ENCODE peak calls at places on chromosome 17, in five cellular contexts. I, Y, G, P and X are unnamed samples. For H3K9me3, the result is how much of the 10 kb centered on the place peaks cover.

GRCh38 chr17:4853195-4853762 is 20.1 kb downstream of the MINK1 start:
- ATAC-seq in I (no peak), Y (no peak), P (no peak), G (no peak), X (no peak)

GRCh38 chr17:39376434-39376833 is 25.0 kb downstream of the FBXL20 start:
- ATAC-seq in I (no peak), P (peak), G (no peak), Y (no peak), X (no peak)

GRCh38 chr17:82687375-82687861 is 11.1 kb downstream of the RAB40B start:
- ATAC-seq in I (no peak), Y (peak), P (no peak), G (no peak), X (no peak)

GRCh38 chr17:82332669-82333278 is 792 bp downstream of the SECTM1 start:
- ATAC-seq in G (peak), Y (peak), P (peak), I (peak), X (peak)

GRCh38 chr17:2222901-2223616 is 80.5 kb downstream of the SMG6 start:
- ATAC-seq in G (peak), I (no peak), Y (no peak), P (no peak), X (peak)

GRCh38 chr17:32940706-32941390 is 12.9 kb downstream of the TMEM98 start:
- ATAC-seq in P (no peak), I (no peak), G (no peak), Y (no peak), X (no peak)

GRCh38 chr17:45440161-45440859 is 7.6 kb upstream of the ARHGAP27 start:
- ATAC-seq in P (peak), Y (peak), I (peak), G (no peak), X (no peak)

GRCh38 chr17:10713336-10713735 is 15.9 kb downstream of the ADPRM start:
- ATAC-seq in G (no peak), P (no peak), Y (no peak), I (no peak), X (no peak)

GRCh38 chr17:79931517-79932309 is 92.5 kb upstream of the CBX4 start:
- ATAC-seq in Y (peak), I (peak), P (no peak), G (no peak), X (no peak)

GRCh38 chr17:75404223-75404738 is 1.2 kb downstream of the GRB2 start:
- ATAC-seq in G (peak), I (peak), Y (peak), P (peak), X (no peak)

GRCh38 chr17:73042809-73043685 is 49.4 kb downstream of the SLC39A11 start:
- ATAC-seq in I (peak), P (no peak), Y (no peak), G (no peak), X (no peak)

GRCh38 chr17:49894761-49895160 is 46.9 kb upstream of the TAC4 start:
- ATAC-seq in G (no peak), Y (no peak), P (no peak), I (no peak), X (no peak)

GRCh38 chr17:28033972-28034714 is 8.3 kb upstream of the NLK start:
- ATAC-seq in G (no peak), I (no peak), Y (peak), P (peak), X (no peak)

GRCh38 chr17:57603978-57604377 is 141.1 kb downstream of the CCDC182 start:
- ATAC-seq in Y (no peak), P (no peak), G (no peak), I (no peak), X (no peak)

GRCh38 chr17:57955183-57955952 is at the start of gene CUEDC1:
- ATAC-seq in G (peak), I (peak), P (peak), Y (peak), X (peak)

GRCh38 chr17:77555110-77555509 is 403.4 kb upstream of the TNRC6C start:
- ATAC-seq in P (no peak), G (no peak), I (no peak), Y (no peak), X (no peak)

GRCh38 chr17:18368948-18369347 is 5.6 kb upstream of the SHMT1 start:
- ATAC-seq in G (no peak), Y (no peak), I (no peak), P (no peak), X (no peak)

GRCh38 chr17:19551148-19551547 is 17.5 kb downstream of the SLC47A1 start:
- ATAC-seq in P (no peak), G (no peak), I (peak), Y (no peak), X (no peak)

GRCh38 chr17:31517524-31517923 is 126.0 kb downstream of the RAB11FIP4 start:
- ATAC-seq in G (no peak), Y (peak), I (peak), P (peak), X (no peak)

GRCh38 chr17:14793237-14793636 is 471.9 kb downstream of the PMP22 start:
- ATAC-seq in I (no peak), Y (no peak), P (no peak), G (no peak), X (no peak)

GRCh38 chr17:76492250-76492988 is 8.8 kb downstream of the RHBDF2 start:
- ATAC-seq in G (peak), I (peak), P (no peak), Y (peak), X (no peak)

GRCh38 chr17:81621494-81622230 is 15.2 kb downstream of the NPLOC4 start:
- ATAC-seq in P (no peak), G (no peak), Y (peak), I (peak), X (no peak)

GRCh38 chr17:5468075-5468473 is 708 bp downstream of the DHX33 start:
- ATAC-seq in Y (peak), I (peak), P (peak), G (peak), X (no peak)

GRCh38 chr17:50495918-50496317 is 12.3 kb upstream of the MYCBPAP start:
- ATAC-seq in P (no peak), G (no peak), Y (no peak), I (no peak), X (no peak)

GRCh38 chr17:9700754-9701476 is 55.6 kb downstream of the USP43 start:
- ATAC-seq in G (no peak), I (no peak), Y (peak), P (no peak), X (no peak)

GRCh38 chr17:9700136-9700535 is 54.8 kb downstream of the USP43 start:
- ATAC-seq in G (no peak), I (no peak), P (no peak), Y (no peak), X (no peak)

GRCh38 chr17:9693755-9694154 is 48.4 kb downstream of the USP43 start:
- ATAC-seq in Y (no peak), I (no peak), P (no peak), G (no peak), X (no peak)

GRCh38 chr17:9696279-9697044 is 51.1 kb downstream of the USP43 start:
- ATAC-seq in G (no peak), I (peak), P (no peak), Y (peak), X (no peak)
- H3K9me3 ChIP-seq in G (under half), I (under half), P (under half), Y (under half), X (under half)

GRCh38 chr17:13590441-13590840 is 11.3 kb downstream of the HS3ST3A1 start:
- ATAC-seq in I (no peak), P (no peak), G (no peak), Y (no peak), X (no peak)
- TF ChIP-seq EP300 in I (no peak), P (no peak), G (no peak), Y (no peak), X (no peak)

GRCh38 chr17:21816592-21817567 is 124.6 kb downstream of the KCNJ18 start:
- ATAC-seq in Y (no peak), G (no peak), P (no peak), I (no peak), X (no peak)
- H3K9me3 ChIP-seq in Y (under half), G (under half), P (under half), I (under half), X (under half)

GRCh38 chr17:16974569-16975265 is 2.8 kb upstream of the TNFRSF13B start:
- ATAC-seq in I (no peak), Y (no peak), P (no peak), G (no peak), X (no peak)
- TF ChIP-seq EP300 in I (no peak), Y (no peak), P (no peak), G (no peak), X (no peak)

DNA sequence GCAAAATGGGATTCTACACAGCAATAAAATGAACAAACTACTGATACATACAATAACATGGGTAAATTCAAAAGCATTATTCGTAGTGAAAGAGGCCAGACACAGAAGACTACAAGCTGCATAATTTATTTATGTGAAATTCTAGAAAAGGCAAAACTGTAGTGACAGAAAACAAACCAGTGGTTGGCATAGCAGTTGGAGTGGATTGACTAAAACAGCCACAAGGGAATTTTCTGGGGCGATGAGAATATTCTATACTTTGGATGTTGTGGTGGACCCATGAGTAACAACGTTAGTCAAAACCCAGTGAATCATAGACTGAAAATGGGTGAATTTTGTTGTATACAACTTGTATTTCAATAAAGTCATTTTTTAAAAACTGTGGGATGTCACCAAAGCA is 63.2 kb upstream of the RPL38 start:
- ATAC-seq in I (no peak), P (no peak), G (no peak), Y (no peak), X (no peak)
- H3K9me3 ChIP-seq in I (under half), P (under half), G (under half), Y (half or more), X (under half)

GRCh38 chr17:3636154-3636907 is at the start of the genes CTNS and SHPK:
- ATAC-seq in I (peak), Y (peak), G (peak), P (peak), X (peak)
- TF ChIP-seq EP300 in I (no peak), Y (no peak), G (no peak), P (no peak), X (no peak)

GRCh38 chr17:64443086-64443760 is 5.7 kb upstream of the MILR1 start:
- ATAC-seq in I (peak), P (no peak), Y (peak), G (peak), X (no peak)

GRCh38 chr17:64442550-64442971 is 6.4 kb upstream of the MILR1 start:
- ATAC-seq in Y (peak), P (peak), G (peak), I (peak), X (peak)

GRCh38 chr17:64441772-64442549 is 7.0 kb upstream of the MILR1 start:
- ATAC-seq in I (peak), G (peak), Y (peak), P (peak), X (peak)

DNA sequence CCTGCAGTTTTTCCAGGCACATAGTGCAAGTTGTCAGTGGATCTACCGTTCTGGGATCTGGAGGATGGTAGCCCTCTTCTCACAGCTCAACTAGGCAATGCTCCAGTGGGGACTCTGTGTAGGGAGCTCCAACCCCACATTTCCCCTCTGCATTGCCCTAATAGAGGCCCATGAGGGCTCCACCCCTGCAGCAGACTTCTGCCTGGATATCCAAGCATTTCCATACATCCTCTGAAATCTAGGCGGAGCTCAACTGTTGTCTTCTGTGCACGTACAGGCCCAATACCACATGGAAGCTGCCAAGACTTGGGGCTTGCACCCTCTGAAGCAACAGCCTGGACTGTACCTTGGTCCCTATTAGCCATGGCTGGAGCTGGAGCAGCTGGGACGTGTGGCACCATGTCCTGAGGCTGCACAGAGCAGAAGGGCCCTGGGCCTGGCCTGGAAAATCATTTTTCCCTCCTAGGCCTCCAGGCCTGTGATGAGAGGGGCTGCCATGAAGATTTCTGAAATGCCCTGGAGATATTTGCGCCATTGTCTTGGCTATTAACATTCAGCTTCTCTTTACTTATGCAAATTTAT is 10.9 kb upstream of the MILR1 start:
- ATAC-seq in G (no peak), Y (no peak), I (no peak), P (no peak), X (no peak)
- H3K9me3 ChIP-seq in G (under half), Y (under half), I (under half), P (under half), X (under half)